ENCODE peak calls at places on chromosomes 16 and 17, in six cellular contexts. T is NCI-H187, X is NCI-H510A treated with DMSO at 0.1 percent for 48 hours, S is NCI-H345, L is ACHN, M is HepG2. N is an unnamed sample.

GRCh38 chr16:24255446-24256352 is at the start of gene CACNG3:
- DNase-seq in M (peak; percentile 37), T (no peak), X (no peak), L (peak; percentile 66), S (no peak), N (peak; percentile 50)

GRCh38 chr16:89171216-89172170 is at the start of gene CDH15:
- DNase-seq in S (peak; percentile 94), M (peak; percentile 94), X (peak; percentile 73), L (peak; percentile 96), T (peak; percentile 96), N (peak; percentile 92)

GRCh38 chr17:45432405-45433113 is at the start of gene ARHGAP27:
- DNase-seq in S (no peak), M (no peak), T (no peak), L (no peak), X (peak; percentile 22), N (peak; percentile 59)

GRCh38 chr16:16083421-16084156 is 134.2 kb downstream of the ABCC1 start:
- DNase-seq in M (peak; percentile 61), T (no peak), L (peak; percentile 63), S (no peak), X (no peak), N (peak; percentile 12)

GRCh38 chr17:77320501-77321256 is 179.9 kb downstream of the SEC14L1 start:
- DNase-seq in X (no peak), S (no peak), T (no peak), L (peak; percentile 44), M (no peak), N (no peak)

GRCh38 chr17:292531-293382 is 59.9 kb downstream of the RPH3AL start:
- DNase-seq in X (no peak), S (no peak), L (no peak), T (no peak), M (no peak), N (no peak)

GRCh38 chr17:44086364-44087311 is 16.1 kb downstream of the G6PC3 start:
- DNase-seq in T (no peak), L (peak; percentile 72), X (peak; percentile 24), M (peak; percentile 83), S (peak; percentile 73), N (peak; percentile 88)

GRCh38 chr17:56593741-56594527 is 435 bp downstream of the NOG start:
- DNase-seq in S (peak; percentile 25), T (peak; percentile 7), M (peak; percentile 13), L (peak; percentile 56), X (peak; percentile 72), N (peak; percentile 71)

GRCh38 chr17:57424777-57425188 is 168.5 kb downstream of the MSI2 start:
- DNase-seq in M (peak; percentile 59), X (no peak), T (no peak), L (no peak), S (no peak), N (peak; percentile 95)

GRCh38 chr17:29159286-29159860 is 20.8 kb downstream of the MYO18A start:
- DNase-seq in M (no peak), S (no peak), L (no peak), T (no peak), X (no peak), N (no peak)

GRCh38 chr16:73025506-73026131 is 22.3 kb downstream of the ZFHX3 start:
- DNase-seq in S (no peak), T (no peak), M (no peak), X (no peak), L (no peak), N (no peak)

GRCh38 chr17:67280279-67280678 is 35.3 kb upstream of the HELZ start:
- DNase-seq in L (no peak), T (no peak), S (no peak), X (no peak), M (peak; percentile 74), N (no peak)

GRCh38 chr16:85853641-85854545 is 45.1 kb upstream of the IRF8 start:
- DNase-seq in L (no peak), T (no peak), M (no peak), X (no peak), S (no peak), N (no peak)

GRCh38 chr16:81181013-81181720 is 57.3 kb upstream of the BCO1 start:
- DNase-seq in S (peak; percentile 2), T (peak; percentile 66), M (peak; percentile 98), X (peak; percentile 62), L (peak; percentile 99), N (peak; percentile 17)

GRCh38 chr17:81191116-81191515 is 25.1 kb upstream of the AATK start:
- DNase-seq in X (no peak), S (no peak), L (no peak), T (no peak), M (no peak), N (no peak)

GRCh38 chr17:4165301-4166010 is 22.5 kb downstream of the CYB5D2 start:
- DNase-seq in L (no peak), T (no peak), X (no peak), S (no peak), M (no peak), N (no peak)

GRCh38 chr17:13476722-13477121 is 125.0 kb downstream of the HS3ST3A1 start:
- DNase-seq in T (no peak), X (no peak), L (no peak), M (no peak), S (no peak), N (no peak)